ENCODE peak calls at places on chromosomes 13 and 19, in five cellular contexts. P is psoas muscle, Y is transverse colon, T is left lung, N is astrocyte. X is an unnamed sample.
A peak's percentile ranks its signal among the peaks of the same experiment; 100 is the strongest.

GRCh38 chr19:51158474-51159129 is 16.5 kb downstream of the SIGLEC7 start:
- DNase-seq in Y (peak; percentile 56), T (peak; percentile 88), P (peak; percentile 41), N (no peak), X (no peak)

GRCh38 chr13:95643814-95644598 is 500 bp downstream of the DZIP1 start:
- DNase-seq in P (peak; percentile 33), T (peak; percentile 80), N (peak; percentile 37), Y (no peak), X (no peak)

GRCh38 chr19:1322198-1322981 is 36.7 kb downstream of the EFNA2 start:
- DNase-seq in N (no peak), T (no peak), Y (no peak), P (no peak), X (no peak)

GRCh38 chr13:21139374-21139773 is 37.0 kb downstream of the SKA3 start:
- DNase-seq in P (no peak), Y (peak; percentile 18), T (no peak), N (no peak), X (no peak)

GRCh38 chr13:85430216-85430615 is 369.0 kb downstream of the SLITRK6 start:
- DNase-seq in N (no peak), T (no peak), Y (no peak), P (no peak), X (no peak)

GRCh38 chr13:110714798-110715394 is 1.4 kb downstream of the ING1 start:
- DNase-seq in N (no peak), P (peak; percentile 64), T (peak; percentile 91), Y (peak; percentile 63), X (peak; percentile 88)

GRCh38 chr19:50739132-50739746 is 16.1 kb downstream of the CLEC11A start:
- DNase-seq in T (no peak), Y (no peak), N (no peak), P (no peak), X (no peak)

GRCh38 chr13:86882835-86883234 is 788.3 kb upstream of the SLITRK5 start:
- DNase-seq in P (no peak), T (no peak), Y (no peak), N (no peak), X (no peak)

GRCh38 chr19:12786149-12786870 is 5.0 kb upstream of the JUNB start:
- DNase-seq in P (peak; percentile 65), T (peak; percentile 94), Y (peak; percentile 86), N (no peak), X (peak; percentile 86)

GRCh38 chr13:110772091-110772984 is 58.8 kb downstream of the ING1 start:
- DNase-seq in N (no peak), Y (no peak), T (no peak), P (no peak), X (no peak)

GRCh38 chr19:46218160-46218559 is 11.4 kb upstream of the IGFL1 start:
- DNase-seq in P (no peak), N (peak; percentile 25), Y (no peak), T (no peak), X (no peak)

GRCh38 chr13:104641309-104641708 is 1575.1 kb upstream of the SLC10A2 start:
- DNase-seq in P (no peak), N (peak; percentile 18), Y (no peak), T (no peak), X (no peak)

GRCh38 chr13:80556291-80556690 is 215.4 kb upstream of the SPRY2 start:
- DNase-seq in Y (no peak), P (no peak), T (no peak), N (no peak), X (no peak)

GRCh38 chr13:98746968-98747367 is 5.5 kb downstream of the SLC15A1 start:
- DNase-seq in P (no peak), Y (peak; percentile 36), T (no peak), N (no peak), X (no peak)

GRCh38 chr19:39264306-39265290 is 3.6 kb upstream of the IFNL2 start:
- DNase-seq in T (peak; percentile 80), P (no peak), N (no peak), Y (no peak), X (no peak)

GRCh38 chr13:33859691-33860303 is 41.8 kb downstream of the RFC3 start:
- DNase-seq in P (no peak), T (no peak), N (no peak), Y (no peak), X (no peak)

GRCh38 chr19:57025491-57025890 is 94.3 kb upstream of the USP29 start:
- DNase-seq in N (no peak), T (no peak), P (no peak), Y (no peak), X (no peak)

GRCh38 chr13:100667894-100668293 is 6.7 kb downstream of the TMTC4 start:
- DNase-seq in Y (no peak), T (no peak), P (no peak), N (no peak), X (no peak)

GRCh38 chr19:45103200-45103624 is 10.2 kb downstream of the PPP1R37 start:
- DNase-seq in Y (no peak), N (no peak), T (no peak), P (no peak), X (no peak)

GRCh38 chr19:45558399-45558878 is 26.2 kb downstream of the OPA3 start:
- DNase-seq in P (no peak), N (no peak), Y (peak; percentile 77), T (peak; percentile 74), X (no peak)

GRCh38 chr13:36323951-36324566 is 22.1 kb downstream of the SPART start:
- DNase-seq in P (no peak), N (peak; percentile 53), T (no peak), Y (no peak), X (no peak)

GRCh38 chr13:110841846-110842245 is 73.0 kb downstream of the ANKRD10 start:
- DNase-seq in Y (no peak), P (no peak), T (no peak), N (no peak), X (no peak)

GRCh38 chr19:1076951-1077350 is 10.0 kb downstream of the ARHGAP45 start:
- DNase-seq in N (no peak), P (peak; percentile 63), T (peak; percentile 93), Y (peak; percentile 89), X (peak; percentile 77)

GRCh38 chr13:94596575-94596971 is 621 bp upstream of the TGDS start:
- DNase-seq in Y (no peak), N (no peak), T (no peak), P (no peak), X (no peak)

GRCh38 chr19:29840066-29840950 is 28.5 kb downstream of the CCNE1 start:
- DNase-seq in P (no peak), Y (no peak), N (no peak), T (no peak), X (peak; percentile 61)

GRCh38 chr19:56310462-56310861 is 4.2 kb downstream of the ZSCAN5A start:
- DNase-seq in N (no peak), Y (no peak), P (no peak), T (no peak), X (no peak)

GRCh38 chr19:42524250-42524649 is 4.0 kb downstream of the CEACAM1 start:
- DNase-seq in N (no peak), Y (no peak), T (no peak), P (no peak), X (no peak)

GRCh38 chr19:39515551-39516191 is 732 bp downstream of the SELENOV start:
- DNase-seq in T (peak; percentile 80), P (no peak), N (no peak), Y (no peak), X (no peak)

GRCh38 chr19:54660306-54660705 is 2.5 kb upstream of the LILRB4 start:
- DNase-seq in P (no peak), Y (no peak), T (no peak), N (no peak), X (no peak)

GRCh38 chr19:21482863-21483276 is 22.5 kb upstream of the ZNF429 start:
- DNase-seq in T (peak; percentile 91), P (peak; percentile 49), N (peak; percentile 3), Y (peak; percentile 48), X (no peak)

GRCh38 chr13:28147489-28147888 is 9.1 kb downstream of the PAN3 start:
- DNase-seq in P (no peak), T (no peak), Y (no peak), N (no peak), X (no peak)

GRCh38 chr19:10961763-10962536 is 1.1 kb downstream of the SMARCA4 start:
- DNase-seq in P (no peak), N (no peak), T (no peak), Y (no peak), X (no peak)

GRCh38 chr13:98450012-98450411 is 126.9 kb downstream of the STK24 start:
- DNase-seq in Y (no peak), N (no peak), P (no peak), T (no peak), X (no peak)

GRCh38 chr13:21929400-21929799 is 258.5 kb downstream of the FGF9 start:
- DNase-seq in N (no peak), P (no peak), Y (no peak), T (no peak), X (no peak)

GRCh38 chr13:113620036-113620435 is 35.5 kb downstream of the TFDP1 start:
- DNase-seq in N (no peak), T (peak; percentile 73), P (no peak), Y (no peak), X (no peak)

GRCh38 chr19:17394891-17395415 is 957 bp upstream of the CCDC194 start:
- DNase-seq in P (peak; percentile 71), T (peak; percentile 91), Y (peak; percentile 57), N (peak; percentile 29), X (no peak)

GRCh38 chr19:45860359-45861259 is 2.3 kb downstream of the SYMPK start:
- DNase-seq in Y (no peak), N (no peak), P (no peak), T (peak; percentile 15), X (no peak)

GRCh38 chr13:31352467-31352866 is 152.7 kb downstream of the B3GLCT start:
- DNase-seq in N (no peak), P (no peak), Y (no peak), T (peak; percentile 53), X (no peak)

GRCh38 chr13:24306632-24307031 is 2.7 kb upstream of the C1QTNF9 start:
- DNase-seq in Y (no peak), P (no peak), T (no peak), N (peak; percentile 46), X (no peak)

GRCh38 chr19:38035515-38036495 is 128.8 kb downstream of the SIPA1L3 start:
- DNase-seq in Y (no peak), N (peak; percentile 70), T (peak; percentile 41), P (no peak), X (no peak)

GRCh38 chr19:33941133-33941532 is 144.5 kb downstream of the KCTD15 start:
- DNase-seq in N (no peak), T (no peak), P (no peak), Y (no peak), X (peak; percentile 41)
- H3K4me3 ChIP-seq in N (no peak overlapping the region), T (no peak overlapping the region), P (no peak overlapping the region), Y (no peak overlapping the region), X (no peak overlapping the region)

GRCh38 chr19:35544110-35544802 is 1.2 kb upstream of the TMEM147 start:
- DNase-seq in T (no peak), N (no peak), Y (no peak), P (no peak), X (no peak)
- H3K4me3 ChIP-seq in T (peak overlapping the region; percentile 95), N (peak overlapping the region; percentile 88), Y (peak overlapping the region; percentile 77), P (peak overlapping the region; percentile 79), X (peak overlapping the region; percentile 96)

GRCh38 chr19:6272913-6273600 is 6.7 kb downstream of the MLLT1 start:
- DNase-seq in P (no peak), T (no peak), N (no peak), Y (no peak), X (no peak)
- H3K4me3 ChIP-seq in P (peak overlapping the region; percentile 56), T (no peak overlapping the region), N (peak overlapping the region; percentile 37), Y (peak overlapping the region; percentile 9), X (peak overlapping the region; percentile 14)

GRCh38 chr13:92483894-92484293 is 742.7 kb upstream of the GPC6 start:
- DNase-seq in T (no peak), Y (no peak), N (no peak), P (no peak), X (no peak)
- H3K4me3 ChIP-seq in T (no peak overlapping the region), Y (no peak overlapping the region), N (no peak overlapping the region), P (no peak overlapping the region), X (no peak overlapping the region)

X was measured in suprapubic skin.